ENCODE peak calls at places on chromosome 14, in four cellular contexts. One of them, this sample, is unnamed. For H3K27me3, the result is how much of the 10 kb centered on the place peaks cover.

GRCh38 chr14:79836577-79836976 is 374.7 kb downstream of the DIO2 start:
- DNase-seq in fibroblast of lung: peak
- DNase-seq in tibial artery: no peak
- DNase-seq in uterus: no peak
- DNase-seq in this sample: no peak

GRCh38 chr14:65993103-65993502 is 493.1 kb upstream of the CCDC196 start:
- DNase-seq in fibroblast of lung: no peak
- DNase-seq in tibial artery: no peak
- DNase-seq in uterus: no peak
- DNase-seq in this sample: no peak

GRCh38 chr14:62018606-62019005 is 256.4 kb downstream of the SNAPC1 start:
- DNase-seq in fibroblast of lung: no peak
- DNase-seq in tibial artery: no peak
- DNase-seq in uterus: no peak
- DNase-seq in this sample: no peak

GRCh38 chr14:34301107-34301734 is 160.8 kb downstream of the SPTSSA start:
- DNase-seq in fibroblast of lung: peak
- DNase-seq in tibial artery: no peak
- DNase-seq in uterus: peak
- DNase-seq in this sample: no peak

GRCh38 chr14:49853572-49854375 is 1.2 kb upstream of the NEMF start:
- DNase-seq in fibroblast of lung: peak
- DNase-seq in tibial artery: peak
- DNase-seq in uterus: peak
- DNase-seq in this sample: peak

GRCh38 chr14:94312481-94313246 is 10.5 kb downstream of the SERPINA6 start:
- DNase-seq in fibroblast of lung: no peak
- DNase-seq in tibial artery: no peak
- DNase-seq in uterus: no peak
- DNase-seq in this sample: no peak

GRCh38 chr14:21846227-21846885 is 172.7 kb upstream of the OR4E1 start:
- DNase-seq in fibroblast of lung: no peak
- DNase-seq in tibial artery: no peak
- DNase-seq in uterus: no peak
- DNase-seq in this sample: no peak

GRCh38 chr14:54785111-54785777 is 117.4 kb downstream of the GCH1 start:
- DNase-seq in fibroblast of lung: no peak
- DNase-seq in tibial artery: peak
- DNase-seq in uterus: no peak
- DNase-seq in this sample: no peak

GRCh38 chr14:72855913-72856312 is 38.0 kb downstream of the DPF3 start:
- DNase-seq in fibroblast of lung: peak
- DNase-seq in tibial artery: no peak
- DNase-seq in uterus: no peak
- DNase-seq in this sample: no peak

GRCh38 chr14:101727611-101728010 is 33.9 kb upstream of the PPP2R5C start:
- DNase-seq in fibroblast of lung: no peak
- DNase-seq in tibial artery: no peak
- DNase-seq in uterus: no peak
- DNase-seq in this sample: no peak

GRCh38 chr14:52852810-52853521 is 61.6 kb upstream of the GNPNAT1 start:
- DNase-seq in fibroblast of lung: no peak
- DNase-seq in tibial artery: no peak
- DNase-seq in uterus: no peak
- DNase-seq in this sample: no peak

GRCh38 chr14:90239139-90239538 is 17.2 kb upstream of the PSMC1 start:
- DNase-seq in fibroblast of lung: peak
- DNase-seq in tibial artery: no peak
- DNase-seq in uterus: no peak
- DNase-seq in this sample: no peak

GRCh38 chr14:39432619-39433451 is 602 bp upstream of the FBXO33 start:
- DNase-seq in fibroblast of lung: peak
- DNase-seq in tibial artery: peak
- DNase-seq in uterus: peak
- DNase-seq in this sample: no peak
- TF ChIP-seq CTCF in fibroblast of lung: no peak
- TF ChIP-seq CTCF in tibial artery: no peak
- TF ChIP-seq CTCF in uterus: no peak
- TF ChIP-seq CTCF in this sample: peak

GRCh38 chr14:105899071-105899641 is 372.8 kb downstream of the TMEM121 start:
- DNase-seq in fibroblast of lung: no peak
- DNase-seq in tibial artery: no peak
- DNase-seq in uterus: no peak
- DNase-seq in this sample: no peak

GRCh38 chr14:105899657-105900397 is 373.4 kb downstream of the TMEM121 start:
- DNase-seq in fibroblast of lung: no peak
- DNase-seq in tibial artery: no peak
- DNase-seq in uterus: no peak
- DNase-seq in this sample: no peak

GRCh38 chr14:105897725-105898113 is 371.3 kb downstream of the TMEM121 start:
- DNase-seq in fibroblast of lung: no peak
- DNase-seq in tibial artery: peak
- DNase-seq in uterus: no peak
- DNase-seq in this sample: no peak

GRCh38 chr14:105900398-105901160 is 374.2 kb downstream of the TMEM121 start:
- DNase-seq in fibroblast of lung: no peak
- DNase-seq in tibial artery: no peak
- DNase-seq in uterus: no peak
- DNase-seq in this sample: no peak

DNA sequence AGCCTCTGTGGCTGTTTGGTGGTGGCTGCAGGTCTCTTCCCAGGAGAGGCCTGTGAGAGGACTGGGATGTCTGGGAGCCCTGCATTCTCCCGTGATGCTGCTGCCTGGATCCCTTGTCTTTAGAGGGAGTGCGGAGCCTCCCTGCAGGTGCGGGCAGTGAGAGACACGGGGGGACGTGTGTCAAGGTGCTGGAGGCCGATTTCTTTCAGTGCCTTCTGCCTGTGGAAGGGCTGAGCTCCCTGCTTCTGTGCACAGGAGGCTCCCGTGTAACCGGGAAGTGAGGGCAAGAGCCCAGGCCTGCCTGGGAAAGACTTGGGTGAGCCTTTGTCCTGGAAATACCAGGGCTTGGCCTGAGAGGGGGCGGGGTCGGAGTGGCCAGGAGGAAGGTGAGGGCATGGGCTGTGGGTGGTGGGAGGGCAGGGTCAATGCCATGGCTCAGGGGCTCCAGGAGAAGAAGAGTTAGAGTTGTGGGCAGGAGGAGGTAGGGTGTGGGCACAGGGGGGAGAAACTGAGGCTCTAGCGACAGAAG is 372.2 kb downstream of the TMEM121 start:
- DNase-seq in fibroblast of lung: no peak
- DNase-seq in tibial artery: no peak
- DNase-seq in uterus: no peak
- DNase-seq in this sample: no peak
- H3K27ac ChIP-seq in fibroblast of lung: no peak
- H3K27ac ChIP-seq in tibial artery: no peak
- H3K27ac ChIP-seq in uterus: no peak
- H3K27ac ChIP-seq in this sample: no peak

GRCh38 chr14:36633580-36633979 is 28.1 kb upstream of the PAX9 start:
- DNase-seq in fibroblast of lung: no peak
- DNase-seq in tibial artery: no peak
- DNase-seq in uterus: no peak
- DNase-seq in this sample: no peak
- H3K27me3 ChIP-seq in fibroblast of lung: under half
- H3K27me3 ChIP-seq in tibial artery: under half
- H3K27me3 ChIP-seq in uterus: under half
- H3K27me3 ChIP-seq in this sample: under half

DNA sequence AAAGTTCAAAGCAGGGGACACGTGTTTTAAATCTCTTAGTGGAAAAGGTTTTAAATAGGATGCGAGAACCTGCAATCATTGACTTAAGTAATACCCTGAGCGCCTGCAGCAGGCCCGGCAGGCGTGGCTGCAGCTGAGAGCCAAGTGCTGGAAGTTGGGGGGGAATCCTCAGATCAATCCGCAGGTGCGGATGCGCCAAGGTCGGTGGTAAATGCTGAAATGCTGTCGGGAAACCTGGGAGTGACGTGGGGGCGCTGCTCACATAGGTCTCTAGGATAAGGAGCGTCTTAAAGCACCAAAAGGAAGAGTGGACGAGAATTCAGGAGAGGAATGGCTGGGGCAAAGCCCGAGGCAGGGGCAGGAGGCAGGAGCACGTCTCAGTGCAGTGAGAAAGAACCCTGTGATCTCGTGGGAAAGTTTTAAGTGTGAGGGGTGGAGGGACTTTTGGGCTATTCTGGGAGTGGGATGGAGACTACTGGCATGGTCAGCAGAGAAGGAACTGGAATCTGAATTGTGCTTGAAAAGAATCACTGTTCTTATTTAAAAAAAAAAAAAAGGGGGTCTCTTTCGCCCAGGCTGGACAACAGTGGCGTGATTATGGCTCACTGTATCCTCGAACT is 883 bp upstream of the CDCA4 start:
- DNase-seq in fibroblast of lung: peak
- DNase-seq in tibial artery: no peak
- DNase-seq in uterus: peak
- DNase-seq in this sample: no peak
- TF ChIP-seq CTCF in fibroblast of lung: no peak
- TF ChIP-seq CTCF in tibial artery: no peak
- TF ChIP-seq CTCF in uterus: no peak
- TF ChIP-seq CTCF in this sample: peak

GRCh38 chr14:42869681-42870080 is 1263.0 kb downstream of the LRFN5 start:
- DNase-seq in fibroblast of lung: peak
- DNase-seq in tibial artery: no peak
- DNase-seq in uterus: no peak
- DNase-seq in this sample: peak
- H3K27ac ChIP-seq in fibroblast of lung: no peak
- H3K27ac ChIP-seq in tibial artery: no peak
- H3K27ac ChIP-seq in uterus: no peak
- H3K27ac ChIP-seq in this sample: no peak

GRCh38 chr14:28895389-28895788 is 128.8 kb downstream of the FOXG1 start:
- DNase-seq in fibroblast of lung: no peak
- DNase-seq in tibial artery: no peak
- DNase-seq in uterus: no peak
- DNase-seq in this sample: no peak
- H3K27me3 ChIP-seq in fibroblast of lung: under half
- H3K27me3 ChIP-seq in tibial artery: under half
- H3K27me3 ChIP-seq in uterus: under half
- H3K27me3 ChIP-seq in this sample: under half